ENCODE peak calls at places on chromosome 7, in seven cellular contexts. R, K, H, F, V, D and S are unnamed samples.

GRCh38 chr7:112422842-112423496 is 27.3 kb upstream of the IFRD1 start:
- DNase-seq in R (peak; percentile 47), K (no peak), H (peak; percentile 67), F (no peak), V (peak; percentile 93), D (peak; percentile 91), S (no peak)

GRCh38 chr7:46202379-46202778 is 281.3 kb upstream of the IGFBP3 start:
- DNase-seq in R (no peak), K (no peak), H (no peak), F (no peak), V (no peak), D (no peak), S (no peak)

GRCh38 chr7:73717991-73718405 is 1.5 kb downstream of the STX1A start:
- DNase-seq in R (peak; percentile 83), K (peak; percentile 39), H (no peak), F (no peak), V (peak; percentile 92), D (peak; percentile 99), S (no peak)

GRCh38 chr7:119270644-119271043 is 1002.3 kb upstream of the KCND2 start:
- DNase-seq in R (no peak), K (no peak), H (peak; percentile 11), F (no peak), V (no peak), D (no peak), S (no peak)

GRCh38 chr7:78510580-78511188 is 712.1 kb downstream of the PHTF2 start:
- DNase-seq in R (peak; percentile 22), K (no peak), H (no peak), F (no peak), V (peak; percentile 65), D (peak; percentile 15), S (peak; percentile 17)

GRCh38 chr7:924541-925231 is 29.8 kb downstream of the ADAP1 start:
- DNase-seq in R (peak; percentile 66), K (peak; percentile 40), H (peak; percentile 53), F (no peak), V (no peak), D (no peak), S (peak; percentile 81)

GRCh38 chr7:98280791-98281756 is at the start of gene BRI3:
- DNase-seq in R (peak; percentile 93), K (peak; percentile 92), H (peak; percentile 88), F (peak; percentile 80), V (peak; percentile 89), D (peak; percentile 29), S (peak; percentile 98)

GRCh38 chr7:53518319-53518718 is 482.9 kb downstream of the POM121L12 start:
- DNase-seq in R (no peak), K (no peak), H (no peak), F (no peak), V (no peak), D (no peak), S (no peak)

GRCh38 chr7:30908681-30909080 is 3.0 kb upstream of the AQP1 start:
- DNase-seq in R (no peak), K (no peak), H (no peak), F (no peak), V (no peak), D (peak; percentile 33), S (peak; percentile 34)